ENCODE peak calls at places on chromosomes 7 and 10, in four cellular contexts. One of them, this sample, is unnamed.

GRCh38 chr7:104264281-104264680 is 56.5 kb upstream of the ORC5 start:
- DNase-seq in stimulated activated naive CD8-positive, alpha-beta T cell treated with anti-CD3 and anti-CD28 coated beads, Interleukin-15, Interleukin-2, amounts not matched to agents 100 U/mL and 50 U/mL, for 24 hours: no peak
- DNase-seq in astrocyte of the spinal cord: peak
- DNase-seq in lower lobe of right lung: no peak
- DNase-seq in this sample: peak

GRCh38 chr7:140358771-140359095 is 39.6 kb downstream of the SLC37A3 start:
- DNase-seq in stimulated activated naive CD8-positive, alpha-beta T cell treated with anti-CD3 and anti-CD28 coated beads, Interleukin-15, Interleukin-2, amounts not matched to agents 100 U/mL and 50 U/mL, for 24 hours: peak
- DNase-seq in astrocyte of the spinal cord: no peak
- DNase-seq in lower lobe of right lung: no peak
- DNase-seq in this sample: no peak

GRCh38 chr7:71829499-71829898 is 582.6 kb downstream of the CALN1 start:
- DNase-seq in stimulated activated naive CD8-positive, alpha-beta T cell treated with anti-CD3 and anti-CD28 coated beads, Interleukin-15, Interleukin-2, amounts not matched to agents 100 U/mL and 50 U/mL, for 24 hours: no peak
- DNase-seq in astrocyte of the spinal cord: no peak
- DNase-seq in lower lobe of right lung: no peak
- DNase-seq in this sample: no peak

GRCh38 chr7:50657912-50658311 is 92.7 kb upstream of the DDC start:
- DNase-seq in stimulated activated naive CD8-positive, alpha-beta T cell treated with anti-CD3 and anti-CD28 coated beads, Interleukin-15, Interleukin-2, amounts not matched to agents 100 U/mL and 50 U/mL, for 24 hours: no peak
- DNase-seq in astrocyte of the spinal cord: no peak
- DNase-seq in lower lobe of right lung: no peak
- DNase-seq in this sample: no peak

GRCh38 chr10:24259365-24260125 is 50.6 kb downstream of the KIAA1217 start:
- DNase-seq in stimulated activated naive CD8-positive, alpha-beta T cell treated with anti-CD3 and anti-CD28 coated beads, Interleukin-15, Interleukin-2, amounts not matched to agents 100 U/mL and 50 U/mL, for 24 hours: no peak
- DNase-seq in astrocyte of the spinal cord: no peak
- DNase-seq in lower lobe of right lung: no peak
- DNase-seq in this sample: no peak

GRCh38 chr7:13915891-13916290 is 73.6 kb downstream of the ETV1 start:
- DNase-seq in stimulated activated naive CD8-positive, alpha-beta T cell treated with anti-CD3 and anti-CD28 coated beads, Interleukin-15, Interleukin-2, amounts not matched to agents 100 U/mL and 50 U/mL, for 24 hours: no peak
- DNase-seq in astrocyte of the spinal cord: no peak
- DNase-seq in lower lobe of right lung: no peak
- DNase-seq in this sample: no peak

GRCh38 chr7:70553364-70553763 is 578.6 kb upstream of the GALNT17 start:
- DNase-seq in stimulated activated naive CD8-positive, alpha-beta T cell treated with anti-CD3 and anti-CD28 coated beads, Interleukin-15, Interleukin-2, amounts not matched to agents 100 U/mL and 50 U/mL, for 24 hours: no peak
- DNase-seq in astrocyte of the spinal cord: no peak
- DNase-seq in lower lobe of right lung: peak
- DNase-seq in this sample: no peak

GRCh38 chr10:122181055-122181732 is 89.9 kb upstream of the BTBD16 start:
- DNase-seq in stimulated activated naive CD8-positive, alpha-beta T cell treated with anti-CD3 and anti-CD28 coated beads, Interleukin-15, Interleukin-2, amounts not matched to agents 100 U/mL and 50 U/mL, for 24 hours: no peak
- DNase-seq in astrocyte of the spinal cord: peak
- DNase-seq in lower lobe of right lung: no peak
- DNase-seq in this sample: peak

GRCh38 chr10:121531076-121531829 is 67.0 kb downstream of the FGFR2 start:
- DNase-seq in stimulated activated naive CD8-positive, alpha-beta T cell treated with anti-CD3 and anti-CD28 coated beads, Interleukin-15, Interleukin-2, amounts not matched to agents 100 U/mL and 50 U/mL, for 24 hours: no peak
- DNase-seq in astrocyte of the spinal cord: no peak
- DNase-seq in lower lobe of right lung: no peak
- DNase-seq in this sample: no peak

GRCh38 chr10:48444861-48445841 is 138.7 kb downstream of the MAPK8 start:
- DNase-seq in stimulated activated naive CD8-positive, alpha-beta T cell treated with anti-CD3 and anti-CD28 coated beads, Interleukin-15, Interleukin-2, amounts not matched to agents 100 U/mL and 50 U/mL, for 24 hours: no peak
- DNase-seq in astrocyte of the spinal cord: no peak
- DNase-seq in lower lobe of right lung: no peak
- DNase-seq in this sample: peak

GRCh38 chr7:159049266-159050025 is 95.2 kb downstream of the VIPR2 start:
- DNase-seq in stimulated activated naive CD8-positive, alpha-beta T cell treated with anti-CD3 and anti-CD28 coated beads, Interleukin-15, Interleukin-2, amounts not matched to agents 100 U/mL and 50 U/mL, for 24 hours: no peak
- DNase-seq in astrocyte of the spinal cord: no peak
- DNase-seq in lower lobe of right lung: peak
- DNase-seq in this sample: no peak

GRCh38 chr7:151795168-151795754 is 81.7 kb downstream of the PRKAG2 start:
- DNase-seq in stimulated activated naive CD8-positive, alpha-beta T cell treated with anti-CD3 and anti-CD28 coated beads, Interleukin-15, Interleukin-2, amounts not matched to agents 100 U/mL and 50 U/mL, for 24 hours: peak
- DNase-seq in astrocyte of the spinal cord: no peak
- DNase-seq in lower lobe of right lung: no peak
- DNase-seq in this sample: no peak

GRCh38 chr7:38978474-38978873 is 765 bp downstream of the POU6F2 start:
- DNase-seq in stimulated activated naive CD8-positive, alpha-beta T cell treated with anti-CD3 and anti-CD28 coated beads, Interleukin-15, Interleukin-2, amounts not matched to agents 100 U/mL and 50 U/mL, for 24 hours: no peak
- DNase-seq in astrocyte of the spinal cord: no peak
- DNase-seq in lower lobe of right lung: no peak
- DNase-seq in this sample: no peak

GRCh38 chr7:26376208-26376917 is 84.7 kb downstream of the SNX10 start:
- DNase-seq in stimulated activated naive CD8-positive, alpha-beta T cell treated with anti-CD3 and anti-CD28 coated beads, Interleukin-15, Interleukin-2, amounts not matched to agents 100 U/mL and 50 U/mL, for 24 hours: peak
- DNase-seq in astrocyte of the spinal cord: no peak
- DNase-seq in lower lobe of right lung: peak
- DNase-seq in this sample: no peak

GRCh38 chr7:121337398-121337797 is 8.6 kb downstream of the WNT16 start:
- DNase-seq in stimulated activated naive CD8-positive, alpha-beta T cell treated with anti-CD3 and anti-CD28 coated beads, Interleukin-15, Interleukin-2, amounts not matched to agents 100 U/mL and 50 U/mL, for 24 hours: no peak
- DNase-seq in astrocyte of the spinal cord: no peak
- DNase-seq in lower lobe of right lung: no peak
- DNase-seq in this sample: peak

GRCh38 chr7:157086508-157087187 is 52.1 kb upstream of the UBE3C start:
- DNase-seq in stimulated activated naive CD8-positive, alpha-beta T cell treated with anti-CD3 and anti-CD28 coated beads, Interleukin-15, Interleukin-2, amounts not matched to agents 100 U/mL and 50 U/mL, for 24 hours: no peak
- DNase-seq in astrocyte of the spinal cord: no peak
- DNase-seq in lower lobe of right lung: no peak
- DNase-seq in this sample: no peak

GRCh38 chr10:2081501-2081900 is 344.2 kb upstream of the ADARB2 start:
- DNase-seq in stimulated activated naive CD8-positive, alpha-beta T cell treated with anti-CD3 and anti-CD28 coated beads, Interleukin-15, Interleukin-2, amounts not matched to agents 100 U/mL and 50 U/mL, for 24 hours: no peak
- DNase-seq in astrocyte of the spinal cord: no peak
- DNase-seq in lower lobe of right lung: no peak
- DNase-seq in this sample: no peak

GRCh38 chr7:34838329-34838728 is 180.3 kb downstream of the NPSR1 start:
- DNase-seq in stimulated activated naive CD8-positive, alpha-beta T cell treated with anti-CD3 and anti-CD28 coated beads, Interleukin-15, Interleukin-2, amounts not matched to agents 100 U/mL and 50 U/mL, for 24 hours: no peak
- DNase-seq in astrocyte of the spinal cord: peak
- DNase-seq in lower lobe of right lung: no peak
- DNase-seq in this sample: no peak

GRCh38 chr10:65907199-65907712 is 1018.6 kb upstream of the LRRTM3 start:
- DNase-seq in stimulated activated naive CD8-positive, alpha-beta T cell treated with anti-CD3 and anti-CD28 coated beads, Interleukin-15, Interleukin-2, amounts not matched to agents 100 U/mL and 50 U/mL, for 24 hours: no peak
- DNase-seq in astrocyte of the spinal cord: no peak
- DNase-seq in lower lobe of right lung: no peak
- DNase-seq in this sample: no peak

GRCh38 chr7:134778941-134779740 is at the start of gene CALD1:
- DNase-seq in stimulated activated naive CD8-positive, alpha-beta T cell treated with anti-CD3 and anti-CD28 coated beads, Interleukin-15, Interleukin-2, amounts not matched to agents 100 U/mL and 50 U/mL, for 24 hours: no peak
- DNase-seq in astrocyte of the spinal cord: peak
- DNase-seq in lower lobe of right lung: peak
- DNase-seq in this sample: peak

GRCh38 chr10:77926566-77927342 is at the start of gene DLG5:
- DNase-seq in stimulated activated naive CD8-positive, alpha-beta T cell treated with anti-CD3 and anti-CD28 coated beads, Interleukin-15, Interleukin-2, amounts not matched to agents 100 U/mL and 50 U/mL, for 24 hours: peak
- DNase-seq in astrocyte of the spinal cord: peak
- DNase-seq in lower lobe of right lung: peak
- DNase-seq in this sample: peak

GRCh38 chr10:88389456-88389855 is 193.7 kb downstream of the RNLS start:
- DNase-seq in stimulated activated naive CD8-positive, alpha-beta T cell treated with anti-CD3 and anti-CD28 coated beads, Interleukin-15, Interleukin-2, amounts not matched to agents 100 U/mL and 50 U/mL, for 24 hours: no peak
- DNase-seq in astrocyte of the spinal cord: peak
- DNase-seq in lower lobe of right lung: no peak
- DNase-seq in this sample: peak

GRCh38 chr10:109977382-109977806 is 30.4 kb upstream of the ADD3 start:
- DNase-seq in stimulated activated naive CD8-positive, alpha-beta T cell treated with anti-CD3 and anti-CD28 coated beads, Interleukin-15, Interleukin-2, amounts not matched to agents 100 U/mL and 50 U/mL, for 24 hours: no peak
- DNase-seq in astrocyte of the spinal cord: no peak
- DNase-seq in lower lobe of right lung: no peak
- DNase-seq in this sample: no peak

GRCh38 chr7:42107484-42107883 is 129.5 kb downstream of the GLI3 start:
- DNase-seq in stimulated activated naive CD8-positive, alpha-beta T cell treated with anti-CD3 and anti-CD28 coated beads, Interleukin-15, Interleukin-2, amounts not matched to agents 100 U/mL and 50 U/mL, for 24 hours: no peak
- DNase-seq in astrocyte of the spinal cord: no peak
- DNase-seq in lower lobe of right lung: no peak
- DNase-seq in this sample: peak

GRCh38 chr7:140325600-140325999 is 72.7 kb downstream of the SLC37A3 start:
- DNase-seq in stimulated activated naive CD8-positive, alpha-beta T cell treated with anti-CD3 and anti-CD28 coated beads, Interleukin-15, Interleukin-2, amounts not matched to agents 100 U/mL and 50 U/mL, for 24 hours: no peak
- DNase-seq in astrocyte of the spinal cord: no peak
- DNase-seq in lower lobe of right lung: no peak
- DNase-seq in this sample: no peak

GRCh38 chr7:7181519-7182155 is 707 bp upstream of the C1GALT1 start:
- DNase-seq in stimulated activated naive CD8-positive, alpha-beta T cell treated with anti-CD3 and anti-CD28 coated beads, Interleukin-15, Interleukin-2, amounts not matched to agents 100 U/mL and 50 U/mL, for 24 hours: peak
- DNase-seq in astrocyte of the spinal cord: no peak
- DNase-seq in lower lobe of right lung: peak
- DNase-seq in this sample: peak

GRCh38 chr10:89085153-89085552 is 94.6 kb downstream of the FAS start:
- DNase-seq in stimulated activated naive CD8-positive, alpha-beta T cell treated with anti-CD3 and anti-CD28 coated beads, Interleukin-15, Interleukin-2, amounts not matched to agents 100 U/mL and 50 U/mL, for 24 hours: no peak
- DNase-seq in astrocyte of the spinal cord: no peak
- DNase-seq in lower lobe of right lung: no peak
- DNase-seq in this sample: peak

GRCh38 chr10:101001225-101002035 is 1.8 kb downstream of the LZTS2 start:
- DNase-seq in stimulated activated naive CD8-positive, alpha-beta T cell treated with anti-CD3 and anti-CD28 coated beads, Interleukin-15, Interleukin-2, amounts not matched to agents 100 U/mL and 50 U/mL, for 24 hours: no peak
- DNase-seq in astrocyte of the spinal cord: peak
- DNase-seq in lower lobe of right lung: peak
- DNase-seq in this sample: peak